ENCODE peak calls at places on chromosome 7, in five cellular contexts. M is HEK293T, S is NT2/D1, I is GM12878, V is HepG2. J is an unnamed sample.

GRCh38 chr7:151796091-151796870 is 80.6 kb downstream of the PRKAG2 start:
- DNase-seq in M (no peak), S (no peak), I (no peak), V (no peak), J (no peak)

GRCh38 chr7:133837248-133837647 is 289.9 kb upstream of the LRGUK start:
- DNase-seq in M (no peak), S (no peak), I (no peak), V (no peak), J (no peak)

GRCh38 chr7:1549357-1550004 is 6.5 kb downstream of the TMEM184A start:
- DNase-seq in M (no peak), S (no peak), I (no peak), V (no peak), J (no peak)

GRCh38 chr7:151016505-151016904 is 7.8 kb downstream of the ATG9B start:
- DNase-seq in M (no peak), S (no peak), I (no peak), V (no peak), J (no peak)

GRCh38 chr7:138137423-138138171 is 61.3 kb downstream of the AKR1D1 start:
- DNase-seq in M (no peak), S (no peak), I (peak; percentile 23), V (no peak), J (no peak)

GRCh38 chr7:7889791-7890568 is 78.6 kb upstream of the GLCCI1 start:
- DNase-seq in M (no peak), S (no peak), I (no peak), V (no peak), J (no peak)

GRCh38 chr7:1533569-1534329 is 3.2 kb downstream of the MAFK start:
- DNase-seq in M (no peak), S (no peak), I (no peak), V (no peak), J (no peak)

GRCh38 chr7:71173955-71174354 is 42.0 kb downstream of the GALNT17 start:
- DNase-seq in M (no peak), S (no peak), I (no peak), V (no peak), J (no peak)

GRCh38 chr7:44222776-44223261 is 22.0 kb downstream of the YKT6 start:
- DNase-seq in M (no peak), S (no peak), I (no peak), V (no peak), J (no peak)

GRCh38 chr7:30530373-30530772 is 25.7 kb upstream of the GGCT start:
- DNase-seq in M (no peak), S (no peak), I (no peak), V (no peak), J (no peak)

GRCh38 chr7:40641717-40642116 is 506.9 kb downstream of the SUGCT start:
- DNase-seq in M (no peak), S (no peak), I (no peak), V (peak; percentile 71), J (no peak)
- TF ChIP-seq SUZ12 in M (no peak), S (no peak), I (no peak), V (no peak), J (no peak)

DNA sequence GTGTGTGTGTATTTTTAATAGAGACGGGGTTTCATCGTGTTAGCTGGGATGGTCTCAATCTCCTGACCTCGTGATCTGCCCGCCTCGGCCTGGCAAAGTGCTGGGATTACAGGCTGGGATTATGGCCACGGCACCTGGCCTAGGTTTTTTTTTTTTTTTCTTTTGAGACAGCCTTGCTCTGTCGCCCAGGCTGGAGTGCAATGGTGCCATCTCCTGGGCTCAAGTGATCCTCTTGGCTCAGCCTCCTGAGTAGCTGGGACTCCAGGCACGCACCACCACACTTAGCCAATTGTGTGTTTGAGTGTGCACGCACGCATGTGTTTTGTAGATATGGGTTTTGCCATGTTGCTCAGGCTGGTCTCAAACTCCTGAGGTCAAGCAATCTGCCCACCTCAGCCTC is 629.8 kb downstream of the ETV1 start:
- DNase-seq in M (no peak), S (no peak), I (no peak), V (no peak), J (no peak)
- TF ChIP-seq SUZ12 in M (no peak), S (no peak), I (no peak), V (no peak), J (no peak)

GRCh38 chr7:28389504-28390385 is 22.6 kb upstream of the CREB5 start:
- DNase-seq in M (peak; percentile 40), S (peak; percentile 70), I (no peak), V (peak; percentile 29), J (no peak)
- TF ChIP-seq SUZ12 in M (no peak), S (no peak), I (no peak), V (no peak), J (no peak)

GRCh38 chr7:111224354-111225231 is 133.7 kb downstream of the LRRN3 start:
- DNase-seq in M (no peak), S (no peak), I (no peak), V (no peak), J (no peak)

GRCh38 chr7:111229181-111229740 is 138.3 kb downstream of the LRRN3 start:
- DNase-seq in M (no peak), S (no peak), I (no peak), V (no peak), J (no peak)

GRCh38 chr7:111226800-111227199 is 135.9 kb downstream of the LRRN3 start:
- DNase-seq in M (no peak), S (no peak), I (no peak), V (no peak), J (no peak)

GRCh38 chr7:111232249-111233084 is 141.5 kb downstream of the LRRN3 start:
- DNase-seq in M (no peak), S (no peak), I (no peak), V (peak; percentile 28), J (no peak)

GRCh38 chr7:111229951-111230350 is 139.0 kb downstream of the LRRN3 start:
- DNase-seq in M (no peak), S (no peak), I (no peak), V (no peak), J (no peak)
- TF ChIP-seq SUZ12 in M (no peak), S (no peak), I (no peak), V (no peak), J (no peak)

GRCh38 chr7:157001920-157002818 is 8.3 kb downstream of the MNX1 start:
- DNase-seq in M (no peak), S (no peak), I (no peak), V (no peak), J (peak; percentile 43)

GRCh38 chr7:156998988-156999610 is 11.4 kb downstream of the MNX1 start:
- DNase-seq in M (no peak), S (no peak), I (no peak), V (no peak), J (no peak)

GRCh38 chr7:157000047-157000726 is 10.3 kb downstream of the MNX1 start:
- DNase-seq in M (no peak), S (no peak), I (no peak), V (no peak), J (peak; percentile 66)

GRCh38 chr7:157000741-157001653 is 9.5 kb downstream of the MNX1 start:
- DNase-seq in M (no peak), S (no peak), I (no peak), V (no peak), J (peak; percentile 52)

GRCh38 chr7:156999611-157000046 is 10.8 kb downstream of the MNX1 start:
- DNase-seq in M (no peak), S (no peak), I (no peak), V (no peak), J (peak; percentile 70)
- TF ChIP-seq SUZ12 in M (no peak), S (no peak), I (peak; percentile 80), V (no peak), J (peak; percentile 91)

GRCh38 chr7:65746398-65746669 is 126.5 kb upstream of the VKORC1L1 start:
- DNase-seq in M (no peak), S (no peak), I (no peak), V (no peak), J (no peak)
- TF ChIP-seq SUZ12 in M (no peak), S (no peak), I (no peak), V (no peak), J (no peak)

GRCh38 chr7:156969972-156970420 is 20.5 kb downstream of the NOM1 start:
- DNase-seq in M (no peak), S (no peak), I (no peak), V (no peak), J (no peak)
- TF ChIP-seq SUZ12 in M (no peak), S (no peak), I (no peak), V (no peak), J (no peak)

GRCh38 chr7:47572939-47573757 is 8.8 kb downstream of the TNS3 start:
- DNase-seq in M (no peak), S (no peak), I (no peak), V (peak; percentile 45), J (no peak)

GRCh38 chr7:47573758-47574472 is 8.0 kb downstream of the TNS3 start:
- DNase-seq in M (no peak), S (no peak), I (no peak), V (peak; percentile 82), J (no peak)

GRCh38 chr7:47576909-47577255 is 5.0 kb downstream of the TNS3 start:
- DNase-seq in M (no peak), S (no peak), I (no peak), V (no peak), J (no peak)

GRCh38 chr7:47576031-47576908 is 5.6 kb downstream of the TNS3 start:
- DNase-seq in M (no peak), S (no peak), I (no peak), V (peak; percentile 95), J (no peak)

GRCh38 chr7:47574473-47575328 is 7.2 kb downstream of the TNS3 start:
- DNase-seq in M (no peak), S (no peak), I (peak; percentile 56), V (peak; percentile 74), J (no peak)
- TF ChIP-seq SUZ12 in M (no peak), S (no peak), I (no peak), V (no peak), J (no peak)